ENCODE peak calls at places on chromosomes 16 and 17, in nine cellular contexts. X is Peyer's patch; V is neural progenitor cell; O is psoas muscle; N is Panc1; B is IMR-90; W is mammary epithelial cell; H is CD8-positive, alpha-beta T cell; Q is CD4-positive, CD25-positive, alpha-beta regulatory T cell. Z is an unnamed sample. For H3K9me3, the result is how much of the 10 kb centered on the place peaks cover.

GRCh38 chr16:56931253-56931768 is 631 bp upstream of the HERPUD1 start:
- DNase-seq in X (peak), V (peak), O (no peak), N (no peak), B (no peak), W (no peak), H (no peak), Q (no peak), Z (no peak)

GRCh38 chr17:80621335-80622169 is 76.9 kb downstream of the RPTOR start:
- DNase-seq in X (no peak), V (peak), O (no peak), N (no peak), B (no peak), W (no peak), H (no peak), Q (no peak), Z (no peak)

GRCh38 chr16:65531475-65531874 is 409.6 kb upstream of the CDH11 start:
- DNase-seq in X (no peak), V (no peak), O (no peak), N (no peak), B (peak), W (no peak), H (no peak), Q (no peak), Z (no peak)

GRCh38 chr17:52419256-52419655 is 260.7 kb upstream of the CA10 start:
- DNase-seq in X (no peak), V (no peak), O (no peak), N (no peak), B (no peak), W (no peak), H (no peak), Q (no peak), Z (no peak)

GRCh38 chr16:85752511-85753420 is 1.9 kb upstream of the C16orf74 start:
- DNase-seq in X (no peak), V (peak), O (no peak), N (no peak), B (peak), W (peak), H (no peak), Q (no peak), Z (no peak)

GRCh38 chr17:73315481-73315880 is 3.7 kb upstream of the CDC42EP4 start:
- DNase-seq in X (no peak), V (no peak), O (no peak), N (no peak), B (no peak), W (no peak), H (no peak), Q (no peak), Z (no peak)

GRCh38 chr17:49843774-49844350 is 4.0 kb downstream of the TAC4 start:
- DNase-seq in X (no peak), V (peak), O (no peak), N (no peak), B (no peak), W (no peak), H (no peak), Q (no peak), Z (no peak)

GRCh38 chr17:21396237-21396636 is 20.1 kb downstream of the KCNJ12 start:
- DNase-seq in X (no peak), V (no peak), O (no peak), N (no peak), B (no peak), W (no peak), H (no peak), Q (no peak), Z (no peak)

GRCh38 chr16:4179020-4179419 is 62.8 kb upstream of the ADCY9 start:
- DNase-seq in X (no peak), V (no peak), O (peak), N (no peak), B (peak), W (peak), H (no peak), Q (no peak), Z (no peak)

GRCh38 chr17:77284023-77284617 is 143.4 kb downstream of the SEC14L1 start:
- DNase-seq in X (no peak), V (no peak), O (no peak), N (no peak), B (no peak), W (no peak), H (no peak), Q (no peak), Z (no peak)

GRCh38 chr17:73639926-73640325 is 4.3 kb downstream of the SDK2 start:
- DNase-seq in X (no peak), V (no peak), O (no peak), N (no peak), B (no peak), W (no peak), H (no peak), Q (no peak), Z (no peak)

GRCh38 chr17:41486809-41487530 is 2.7 kb downstream of the KRT36 start:
- DNase-seq in X (peak), V (peak), O (no peak), N (no peak), B (no peak), W (no peak), H (no peak), Q (no peak), Z (no peak)

GRCh38 chr17:40312131-40312731 is 3.3 kb downstream of the RARA start:
- DNase-seq in X (peak), V (no peak), O (peak), N (no peak), B (no peak), W (peak), H (no peak), Q (no peak), Z (no peak)

GRCh38 chr16:56198044-56198754 is 6.9 kb downstream of the GNAO1 start:
- DNase-seq in X (no peak), V (no peak), O (no peak), N (no peak), B (no peak), W (no peak), H (no peak), Q (no peak), Z (no peak)

GRCh38 chr16:9345046-9345445 is 253.6 kb downstream of the HAPSTR1 start:
- DNase-seq in X (no peak), V (no peak), O (no peak), N (no peak), B (no peak), W (no peak), H (no peak), Q (no peak), Z (no peak)

GRCh38 chr16:17556276-17557052 is 85.7 kb upstream of the XYLT1 start:
- DNase-seq in X (no peak), V (peak), O (no peak), N (peak), B (peak), W (peak), H (no peak), Q (no peak), Z (no peak)

GRCh38 chr16:85728879-85729278 is 22.0 kb downstream of the C16orf74 start:
- DNase-seq in X (no peak), V (peak), O (no peak), N (no peak), B (no peak), W (no peak), H (no peak), Q (no peak), Z (no peak)

GRCh38 chr16:75227361-75228142 is 8.8 kb downstream of the CTRB1 start:
- DNase-seq in X (no peak), V (no peak), O (no peak), N (no peak), B (no peak), W (no peak), H (no peak), Q (no peak), Z (no peak)

GRCh38 chr17:21243516-21244303 is 9.5 kb downstream of the NATD1 start:
- DNase-seq in X (no peak), V (no peak), O (no peak), N (no peak), B (no peak), W (no peak), H (no peak), Q (no peak), Z (no peak)

GRCh38 chr17:45437461-45438283 is 5.0 kb upstream of the ARHGAP27 start:
- DNase-seq in X (no peak), V (no peak), O (no peak), N (no peak), B (no peak), W (no peak), H (no peak), Q (no peak), Z (no peak)

GRCh38 chr17:44219636-44220210 is at the start of gene UBTF:
- DNase-seq in X (peak), V (peak), O (peak), N (no peak), B (peak), W (peak), H (peak), Q (peak), Z (no peak)

GRCh38 chr17:47945080-47945479 is 3.7 kb downstream of the PNPO start:
- DNase-seq in X (no peak), V (no peak), O (no peak), N (no peak), B (no peak), W (no peak), H (peak), Q (no peak), Z (no peak)

GRCh38 chr17:57861000-57861736 is 11.3 kb upstream of the MRPS23 start:
- DNase-seq in X (peak), V (peak), O (peak), N (no peak), B (peak), W (no peak), H (peak), Q (no peak), Z (no peak)

GRCh38 chr16:85072947-85073346 is 39.3 kb downstream of the CIBAR2 start:
- DNase-seq in X (no peak), V (no peak), O (peak), N (no peak), B (peak), W (peak), H (no peak), Q (no peak), Z (peak)

GRCh38 chr16:306911-307370 is 24.0 kb downstream of the PDIA2 start:
- DNase-seq in X (no peak), V (no peak), O (no peak), N (no peak), B (no peak), W (no peak), H (no peak), Q (no peak), Z (no peak)

GRCh38 chr16:81243927-81244326 is 5.4 kb downstream of the BCO1 start:
- DNase-seq in X (no peak), V (no peak), O (no peak), N (no peak), B (no peak), W (no peak), H (no peak), Q (no peak), Z (no peak)

GRCh38 chr17:65918450-65918849 is 273.5 kb downstream of the CEP112 start:
- DNase-seq in X (no peak), V (no peak), O (no peak), N (no peak), B (no peak), W (no peak), H (no peak), Q (no peak), Z (no peak)

GRCh38 chr17:19664136-19664820 is 15.7 kb downstream of the ALDH3A2 start:
- DNase-seq in X (no peak), V (no peak), O (no peak), N (no peak), B (no peak), W (no peak), H (no peak), Q (no peak), Z (no peak)
- H3K4me3 ChIP-seq in X (no peak), V (no peak), O (no peak), N (no peak), B (no peak), W (no peak), H (no peak), Q (no peak), Z (no peak)

GRCh38 chr17:16383216-16383615 is 2.3 kb downstream of the UBB start:
- DNase-seq in X (no peak), V (no peak), O (no peak), N (no peak), B (no peak), W (no peak), H (no peak), Q (no peak), Z (no peak)

GRCh38 chr17:16379654-16380053 is 1.2 kb upstream of the UBB start:
- DNase-seq in X (no peak), V (no peak), O (no peak), N (no peak), B (no peak), W (no peak), H (no peak), Q (no peak), Z (no peak)

GRCh38 chr17:16380640-16381495 is at the start of gene UBB:
- DNase-seq in X (peak), V (peak), O (peak), N (peak), B (peak), W (peak), H (peak), Q (peak), Z (peak)

GRCh38 chr17:16378631-16379282 is 2.1 kb upstream of the UBB start:
- DNase-seq in X (peak), V (no peak), O (no peak), N (no peak), B (no peak), W (peak), H (no peak), Q (no peak), Z (no peak)

DNA sequence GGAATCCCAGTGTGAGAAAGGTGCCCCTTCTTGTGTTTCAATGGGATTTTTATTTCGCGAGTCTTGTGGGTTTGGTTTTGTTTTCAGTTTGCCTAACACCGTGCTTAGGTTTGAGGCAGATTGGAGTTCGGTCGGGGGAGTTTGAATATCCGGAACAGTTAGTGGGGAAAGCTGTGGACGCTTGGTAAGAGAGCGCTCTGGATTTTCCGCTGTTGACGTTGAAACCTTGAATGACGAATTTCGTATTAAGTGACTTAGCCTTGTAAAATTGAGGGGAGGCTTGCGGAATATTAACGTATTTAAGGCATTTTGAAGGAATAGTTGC is 567 bp downstream of the UBB start:
- DNase-seq in X (no peak), V (no peak), O (no peak), N (no peak), B (peak), W (peak), H (peak), Q (no peak), Z (no peak)
- H3K27ac ChIP-seq in X (peak), V (peak), O (peak), N (peak), B (peak), W (peak), H (peak), Q (peak), Z (peak)

GRCh38 chr17:51322390-51323029 is 62.2 kb downstream of the UTP18 start:
- DNase-seq in X (no peak), V (peak), O (no peak), N (peak), B (peak), W (peak), H (no peak), Q (no peak), Z (no peak)

GRCh38 chr17:51319186-51319585 is 58.8 kb downstream of the UTP18 start:
- DNase-seq in X (no peak), V (no peak), O (no peak), N (no peak), B (no peak), W (no peak), H (no peak), Q (no peak), Z (no peak)
- H3K9me3 ChIP-seq in X (under half), V (under half), O (under half), N (under half), B (under half), W (under half), H (under half), Q (under half), Z (under half)

GRCh38 chr17:76265624-76266243 is 586 bp downstream of the UBALD2 start:
- DNase-seq in X (peak), V (peak), O (peak), N (no peak), B (peak), W (peak), H (no peak), Q (peak), Z (no peak)

GRCh38 chr17:76267051-76267576 is 2.0 kb downstream of the UBALD2 start:
- DNase-seq in X (no peak), V (no peak), O (no peak), N (no peak), B (no peak), W (no peak), H (no peak), Q (no peak), Z (no peak)

GRCh38 chr17:76264755-76265623 is at the start of gene UBALD2:
- DNase-seq in X (peak), V (peak), O (peak), N (peak), B (peak), W (peak), H (peak), Q (peak), Z (peak)

GRCh38 chr17:76268015-76268749 is 3.0 kb downstream of the UBALD2 start:
- DNase-seq in X (peak), V (no peak), O (peak), N (no peak), B (peak), W (peak), H (no peak), Q (peak), Z (no peak)

GRCh38 chr17:76266244-76266938 is 1.2 kb downstream of the UBALD2 start:
- DNase-seq in X (no peak), V (no peak), O (no peak), N (no peak), B (peak), W (no peak), H (no peak), Q (no peak), Z (no peak)
- H3K4me3 ChIP-seq in X (peak), V (peak), O (peak), N (peak), B (peak), W (peak), H (peak), Q (peak), Z (peak)

DNA sequence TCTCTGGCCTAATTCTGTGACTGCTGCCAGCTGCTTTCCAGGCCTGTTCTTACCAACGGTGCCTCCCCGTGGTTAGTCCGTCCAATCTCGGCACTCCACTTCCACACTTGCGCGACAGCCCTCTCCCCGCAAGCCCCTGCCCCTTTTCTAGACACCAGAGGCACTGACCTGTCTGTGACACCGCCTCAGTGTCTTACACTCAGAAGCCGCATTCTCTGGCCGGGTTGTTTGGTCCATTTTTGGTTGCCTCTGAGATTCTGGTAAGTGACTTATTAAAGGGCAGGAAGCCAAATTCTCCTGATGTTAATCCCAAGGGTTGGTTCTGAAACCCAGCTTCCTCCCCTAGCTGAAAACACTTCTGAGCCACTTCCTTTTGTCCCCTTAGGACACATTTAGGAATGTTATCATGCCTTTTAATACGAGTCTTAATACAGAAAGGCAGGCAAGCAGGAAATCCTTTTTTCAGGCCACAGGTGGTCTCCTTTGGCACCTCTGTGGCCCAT is 1.2 kb upstream of the AKTIP start:
- DNase-seq in X (peak), V (peak), O (peak), N (no peak), B (peak), W (peak), H (peak), Q (no peak), Z (no peak)
- H3K27ac ChIP-seq in X (peak), V (no peak), O (peak), N (peak), B (peak), W (peak), H (peak), Q (peak), Z (peak)

DNA sequence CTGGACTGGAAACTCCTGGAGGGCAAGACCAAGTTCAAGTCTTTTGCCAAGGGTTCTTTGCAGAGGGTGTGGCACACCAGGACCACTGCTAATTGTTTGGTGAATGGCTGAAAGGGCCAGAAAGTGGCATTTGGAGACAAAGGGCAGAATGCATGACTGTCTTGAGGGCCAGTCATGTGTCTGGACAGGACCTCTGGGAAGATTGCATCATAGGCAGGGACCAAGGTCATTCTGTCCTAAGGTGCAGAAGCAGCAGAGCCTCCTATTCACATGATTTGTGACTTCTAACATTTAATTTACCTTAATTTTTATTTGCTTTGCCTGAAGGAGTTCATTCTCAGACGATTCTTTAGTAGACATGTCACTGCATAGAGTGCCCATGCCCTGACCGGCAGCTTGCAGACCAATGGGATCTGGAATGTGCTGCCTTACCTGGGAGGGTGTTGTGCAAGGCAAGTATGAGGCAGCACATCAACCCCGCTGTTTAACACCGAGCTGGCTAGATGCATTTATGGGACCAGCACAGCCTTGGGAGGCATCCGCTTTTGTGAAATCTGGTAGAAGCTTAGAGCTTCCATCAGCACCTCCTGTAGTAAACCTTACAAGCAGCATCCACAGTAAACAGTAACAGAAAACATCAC is 62.3 kb upstream of the MAF start:
- DNase-seq in X (no peak), V (no peak), O (no peak), N (no peak), B (no peak), W (peak), H (no peak), Q (no peak), Z (no peak)
- H3K9me3 ChIP-seq in X (under half), V (under half), O (under half), N (under half), B (under half), W (under half), H (under half), Q (under half), Z (under half)

GRCh38 chr16:14182999-14183398 is 111.9 kb downstream of the MRTFB start:
- DNase-seq in X (no peak), V (no peak), O (no peak), N (no peak), B (no peak), W (no peak), H (no peak), Q (no peak), Z (no peak)

GRCh38 chr16:14181371-14182050 is 110.4 kb downstream of the MRTFB start:
- DNase-seq in X (no peak), V (no peak), O (no peak), N (no peak), B (peak), W (peak), H (no peak), Q (no peak), Z (peak)

GRCh38 chr16:14186954-14187306 is 115.8 kb downstream of the MRTFB start:
- DNase-seq in X (no peak), V (no peak), O (no peak), N (no peak), B (no peak), W (no peak), H (no peak), Q (no peak), Z (no peak)

GRCh38 chr16:14187517-14188338 is 116.6 kb downstream of the MRTFB start:
- DNase-seq in X (no peak), V (no peak), O (no peak), N (no peak), B (no peak), W (no peak), H (no peak), Q (no peak), Z (no peak)

GRCh38 chr16:14186007-14186953 is 115.2 kb downstream of the MRTFB start:
- DNase-seq in X (no peak), V (peak), O (peak), N (no peak), B (peak), W (no peak), H (no peak), Q (no peak), Z (peak)
- H3K4me3 ChIP-seq in X (no peak), V (peak), O (peak), N (no peak), B (peak), W (no peak), H (no peak), Q (no peak), Z (peak)

GRCh38 chr17:7262192-7263070 is at the start of gene CLDN7:
- DNase-seq in X (peak), V (peak), O (no peak), N (no peak), B (no peak), W (no peak), H (no peak), Q (no peak), Z (no peak)
- H3K27ac ChIP-seq in X (peak), V (no peak), O (no peak), N (peak), B (no peak), W (peak), H (peak), Q (no peak), Z (no peak)